ENCODE peak calls at places on chromosomes 11 and 22, in five cellular contexts. One of them, this sample, is unnamed.

GRCh38 chr11:77054018-77054417 is 12.8 kb upstream of the CAPN5 start:
- DNase-seq in NK-92 treated with Interleukin-12 subunit alpha and Interleukin-12 subunit beta, amount 100 ng/mL, for 24 hours: no peak
- DNase-seq in activated CD8-positive, alpha-beta memory T cell treated with anti-CD3 and anti-CD28 coated beads, Interleukin-2, amount 10 ng/mL, durations not matched to agents 7 days and 5 days: no peak
- DNase-seq in nephron progenitor cell: no peak
- DNase-seq in body of pancreas: no peak
- DNase-seq in this sample: no peak

GRCh38 chr11:63574856-63575602 is 11.8 kb upstream of the PLAAT2 start:
- DNase-seq in NK-92 treated with Interleukin-12 subunit alpha and Interleukin-12 subunit beta, amount 100 ng/mL, for 24 hours: no peak
- DNase-seq in activated CD8-positive, alpha-beta memory T cell treated with anti-CD3 and anti-CD28 coated beads, Interleukin-2, amount 10 ng/mL, durations not matched to agents 7 days and 5 days: no peak
- DNase-seq in body of pancreas: no peak
- DNase-seq in nephron progenitor cell: no peak
- DNase-seq in this sample: peak

GRCh38 chr22:37425369-37425768 is 1.9 kb downstream of the ELFN2 start:
- DNase-seq in nephron progenitor cell: no peak
- DNase-seq in activated CD8-positive, alpha-beta memory T cell treated with anti-CD3 and anti-CD28 coated beads, Interleukin-2, amount 10 ng/mL, durations not matched to agents 7 days and 5 days: no peak
- DNase-seq in body of pancreas: no peak
- DNase-seq in NK-92 treated with Interleukin-12 subunit alpha and Interleukin-12 subunit beta, amount 100 ng/mL, for 24 hours: no peak
- DNase-seq in this sample: no peak

GRCh38 chr11:18521123-18521522 is 5.6 kb downstream of the TSG101 start:
- DNase-seq in body of pancreas: no peak
- DNase-seq in activated CD8-positive, alpha-beta memory T cell treated with anti-CD3 and anti-CD28 coated beads, Interleukin-2, amount 10 ng/mL, durations not matched to agents 7 days and 5 days: no peak
- DNase-seq in nephron progenitor cell: no peak
- DNase-seq in NK-92 treated with Interleukin-12 subunit alpha and Interleukin-12 subunit beta, amount 100 ng/mL, for 24 hours: no peak
- DNase-seq in this sample: no peak

GRCh38 chr11:61163714-61164609 is 2.7 kb upstream of the VPS37C start:
- DNase-seq in body of pancreas: peak
- DNase-seq in nephron progenitor cell: no peak
- DNase-seq in NK-92 treated with Interleukin-12 subunit alpha and Interleukin-12 subunit beta, amount 100 ng/mL, for 24 hours: no peak
- DNase-seq in activated CD8-positive, alpha-beta memory T cell treated with anti-CD3 and anti-CD28 coated beads, Interleukin-2, amount 10 ng/mL, durations not matched to agents 7 days and 5 days: no peak
- DNase-seq in this sample: peak

GRCh38 chr11:72240461-72241289 is 3.3 kb downstream of the PHOX2A start:
- DNase-seq in body of pancreas: no peak
- DNase-seq in nephron progenitor cell: peak
- DNase-seq in NK-92 treated with Interleukin-12 subunit alpha and Interleukin-12 subunit beta, amount 100 ng/mL, for 24 hours: no peak
- DNase-seq in activated CD8-positive, alpha-beta memory T cell treated with anti-CD3 and anti-CD28 coated beads, Interleukin-2, amount 10 ng/mL, durations not matched to agents 7 days and 5 days: no peak
- DNase-seq in this sample: no peak

GRCh38 chr11:86678296-86678695 is 5.9 kb upstream of the ME3 start:
- DNase-seq in body of pancreas: no peak
- DNase-seq in nephron progenitor cell: no peak
- DNase-seq in NK-92 treated with Interleukin-12 subunit alpha and Interleukin-12 subunit beta, amount 100 ng/mL, for 24 hours: no peak
- DNase-seq in activated CD8-positive, alpha-beta memory T cell treated with anti-CD3 and anti-CD28 coated beads, Interleukin-2, amount 10 ng/mL, durations not matched to agents 7 days and 5 days: no peak
- DNase-seq in this sample: no peak

GRCh38 chr11:55969845-55970244 is at the start of gene OR10AG1:
- DNase-seq in NK-92 treated with Interleukin-12 subunit alpha and Interleukin-12 subunit beta, amount 100 ng/mL, for 24 hours: no peak
- DNase-seq in body of pancreas: no peak
- DNase-seq in nephron progenitor cell: no peak
- DNase-seq in activated CD8-positive, alpha-beta memory T cell treated with anti-CD3 and anti-CD28 coated beads, Interleukin-2, amount 10 ng/mL, durations not matched to agents 7 days and 5 days: no peak
- DNase-seq in this sample: no peak

GRCh38 chr22:50530280-50530856 is 556 bp upstream of the TYMP start:
- DNase-seq in nephron progenitor cell: peak
- DNase-seq in body of pancreas: peak
- DNase-seq in activated CD8-positive, alpha-beta memory T cell treated with anti-CD3 and anti-CD28 coated beads, Interleukin-2, amount 10 ng/mL, durations not matched to agents 7 days and 5 days: peak
- DNase-seq in NK-92 treated with Interleukin-12 subunit alpha and Interleukin-12 subunit beta, amount 100 ng/mL, for 24 hours: peak
- DNase-seq in this sample: peak

GRCh38 chr11:19284881-19285280 is 44.1 kb upstream of the E2F8 start:
- DNase-seq in nephron progenitor cell: no peak
- DNase-seq in NK-92 treated with Interleukin-12 subunit alpha and Interleukin-12 subunit beta, amount 100 ng/mL, for 24 hours: no peak
- DNase-seq in activated CD8-positive, alpha-beta memory T cell treated with anti-CD3 and anti-CD28 coated beads, Interleukin-2, amount 10 ng/mL, durations not matched to agents 7 days and 5 days: no peak
- DNase-seq in body of pancreas: no peak
- DNase-seq in this sample: no peak

GRCh38 chr11:26858098-26858497 is 135.8 kb upstream of the FIBIN start:
- DNase-seq in activated CD8-positive, alpha-beta memory T cell treated with anti-CD3 and anti-CD28 coated beads, Interleukin-2, amount 10 ng/mL, durations not matched to agents 7 days and 5 days: no peak
- DNase-seq in NK-92 treated with Interleukin-12 subunit alpha and Interleukin-12 subunit beta, amount 100 ng/mL, for 24 hours: no peak
- DNase-seq in body of pancreas: no peak
- DNase-seq in nephron progenitor cell: no peak
- DNase-seq in this sample: no peak

GRCh38 chr22:18000441-18001039 is 23.8 kb downstream of the MICAL3 start:
- DNase-seq in body of pancreas: peak
- DNase-seq in nephron progenitor cell: peak
- DNase-seq in activated CD8-positive, alpha-beta memory T cell treated with anti-CD3 and anti-CD28 coated beads, Interleukin-2, amount 10 ng/mL, durations not matched to agents 7 days and 5 days: no peak
- DNase-seq in NK-92 treated with Interleukin-12 subunit alpha and Interleukin-12 subunit beta, amount 100 ng/mL, for 24 hours: no peak
- DNase-seq in this sample: peak

GRCh38 chr22:48090332-48090672 is 1327.9 kb downstream of the TBC1D22A start:
- DNase-seq in activated CD8-positive, alpha-beta memory T cell treated with anti-CD3 and anti-CD28 coated beads, Interleukin-2, amount 10 ng/mL, durations not matched to agents 7 days and 5 days: no peak
- DNase-seq in NK-92 treated with Interleukin-12 subunit alpha and Interleukin-12 subunit beta, amount 100 ng/mL, for 24 hours: no peak
- DNase-seq in nephron progenitor cell: no peak
- DNase-seq in body of pancreas: no peak
- DNase-seq in this sample: no peak

GRCh38 chr22:27752771-27753170 is 48.8 kb downstream of the MN1 start:
- DNase-seq in NK-92 treated with Interleukin-12 subunit alpha and Interleukin-12 subunit beta, amount 100 ng/mL, for 24 hours: no peak
- DNase-seq in body of pancreas: no peak
- DNase-seq in nephron progenitor cell: no peak
- DNase-seq in activated CD8-positive, alpha-beta memory T cell treated with anti-CD3 and anti-CD28 coated beads, Interleukin-2, amount 10 ng/mL, durations not matched to agents 7 days and 5 days: no peak
- DNase-seq in this sample: no peak

GRCh38 chr11:64874308-64874707 is 4.1 kb downstream of the EHD1 start:
- DNase-seq in body of pancreas: no peak
- DNase-seq in NK-92 treated with Interleukin-12 subunit alpha and Interleukin-12 subunit beta, amount 100 ng/mL, for 24 hours: no peak
- DNase-seq in activated CD8-positive, alpha-beta memory T cell treated with anti-CD3 and anti-CD28 coated beads, Interleukin-2, amount 10 ng/mL, durations not matched to agents 7 days and 5 days: peak
- DNase-seq in nephron progenitor cell: no peak
- DNase-seq in this sample: no peak

GRCh38 chr11:78379039-78379670 is 38.5 kb downstream of the GAB2 start:
- DNase-seq in activated CD8-positive, alpha-beta memory T cell treated with anti-CD3 and anti-CD28 coated beads, Interleukin-2, amount 10 ng/mL, durations not matched to agents 7 days and 5 days: no peak
- DNase-seq in body of pancreas: no peak
- DNase-seq in NK-92 treated with Interleukin-12 subunit alpha and Interleukin-12 subunit beta, amount 100 ng/mL, for 24 hours: no peak
- DNase-seq in nephron progenitor cell: no peak
- DNase-seq in this sample: no peak

GRCh38 chr22:21866821-21867527 is 471 bp downstream of the MAPK1 start:
- DNase-seq in NK-92 treated with Interleukin-12 subunit alpha and Interleukin-12 subunit beta, amount 100 ng/mL, for 24 hours: no peak
- DNase-seq in activated CD8-positive, alpha-beta memory T cell treated with anti-CD3 and anti-CD28 coated beads, Interleukin-2, amount 10 ng/mL, durations not matched to agents 7 days and 5 days: peak
- DNase-seq in nephron progenitor cell: no peak
- DNase-seq in body of pancreas: peak
- DNase-seq in this sample: peak

GRCh38 chr11:22193348-22194051 is 615 bp downstream of the ANO5 start:
- DNase-seq in nephron progenitor cell: peak
- DNase-seq in NK-92 treated with Interleukin-12 subunit alpha and Interleukin-12 subunit beta, amount 100 ng/mL, for 24 hours: no peak
- DNase-seq in activated CD8-positive, alpha-beta memory T cell treated with anti-CD3 and anti-CD28 coated beads, Interleukin-2, amount 10 ng/mL, durations not matched to agents 7 days and 5 days: no peak
- DNase-seq in body of pancreas: peak
- DNase-seq in this sample: no peak

GRCh38 chr22:31160328-31160978 is 471 bp downstream of the RNF185 start:
- DNase-seq in nephron progenitor cell: peak
- DNase-seq in NK-92 treated with Interleukin-12 subunit alpha and Interleukin-12 subunit beta, amount 100 ng/mL, for 24 hours: no peak
- DNase-seq in body of pancreas: peak
- DNase-seq in activated CD8-positive, alpha-beta memory T cell treated with anti-CD3 and anti-CD28 coated beads, Interleukin-2, amount 10 ng/mL, durations not matched to agents 7 days and 5 days: peak
- DNase-seq in this sample: peak

GRCh38 chr11:42066113-42066512 is 606.7 kb upstream of the LRRC4C start:
- DNase-seq in NK-92 treated with Interleukin-12 subunit alpha and Interleukin-12 subunit beta, amount 100 ng/mL, for 24 hours: no peak
- DNase-seq in nephron progenitor cell: no peak
- DNase-seq in activated CD8-positive, alpha-beta memory T cell treated with anti-CD3 and anti-CD28 coated beads, Interleukin-2, amount 10 ng/mL, durations not matched to agents 7 days and 5 days: no peak
- DNase-seq in body of pancreas: peak
- DNase-seq in this sample: no peak

GRCh38 chr11:112967082-112967481 is 5.9 kb downstream of the NCAM1 start:
- DNase-seq in body of pancreas: no peak
- DNase-seq in NK-92 treated with Interleukin-12 subunit alpha and Interleukin-12 subunit beta, amount 100 ng/mL, for 24 hours: no peak
- DNase-seq in activated CD8-positive, alpha-beta memory T cell treated with anti-CD3 and anti-CD28 coated beads, Interleukin-2, amount 10 ng/mL, durations not matched to agents 7 days and 5 days: no peak
- DNase-seq in nephron progenitor cell: no peak
- DNase-seq in this sample: no peak

GRCh38 chr22:27801616-27802388 is at the start of gene MN1:
- DNase-seq in NK-92 treated with Interleukin-12 subunit alpha and Interleukin-12 subunit beta, amount 100 ng/mL, for 24 hours: no peak
- DNase-seq in nephron progenitor cell: peak
- DNase-seq in body of pancreas: peak
- DNase-seq in activated CD8-positive, alpha-beta memory T cell treated with anti-CD3 and anti-CD28 coated beads, Interleukin-2, amount 10 ng/mL, durations not matched to agents 7 days and 5 days: no peak
- DNase-seq in this sample: peak

GRCh38 chr22:24996420-24996952 is 44.0 kb downstream of the KIAA1671 start:
- DNase-seq in body of pancreas: no peak
- DNase-seq in activated CD8-positive, alpha-beta memory T cell treated with anti-CD3 and anti-CD28 coated beads, Interleukin-2, amount 10 ng/mL, durations not matched to agents 7 days and 5 days: no peak
- DNase-seq in nephron progenitor cell: peak
- DNase-seq in NK-92 treated with Interleukin-12 subunit alpha and Interleukin-12 subunit beta, amount 100 ng/mL, for 24 hours: no peak
- DNase-seq in this sample: no peak

GRCh38 chr22:29838599-29838956 is 504 bp upstream of the ASCC2 start:
- DNase-seq in body of pancreas: no peak
- DNase-seq in nephron progenitor cell: no peak
- DNase-seq in NK-92 treated with Interleukin-12 subunit alpha and Interleukin-12 subunit beta, amount 100 ng/mL, for 24 hours: no peak
- DNase-seq in activated CD8-positive, alpha-beta memory T cell treated with anti-CD3 and anti-CD28 coated beads, Interleukin-2, amount 10 ng/mL, durations not matched to agents 7 days and 5 days: no peak
- DNase-seq in this sample: no peak

GRCh38 chr11:78651923-78652602 is 77.4 kb upstream of the NARS2 start:
- DNase-seq in nephron progenitor cell: no peak
- DNase-seq in body of pancreas: no peak
- DNase-seq in activated CD8-positive, alpha-beta memory T cell treated with anti-CD3 and anti-CD28 coated beads, Interleukin-2, amount 10 ng/mL, durations not matched to agents 7 days and 5 days: peak
- DNase-seq in NK-92 treated with Interleukin-12 subunit alpha and Interleukin-12 subunit beta, amount 100 ng/mL, for 24 hours: no peak
- DNase-seq in this sample: peak

GRCh38 chr11:25737071-25737675 is 594.8 kb upstream of the ANO3 start:
- DNase-seq in NK-92 treated with Interleukin-12 subunit alpha and Interleukin-12 subunit beta, amount 100 ng/mL, for 24 hours: no peak
- DNase-seq in activated CD8-positive, alpha-beta memory T cell treated with anti-CD3 and anti-CD28 coated beads, Interleukin-2, amount 10 ng/mL, durations not matched to agents 7 days and 5 days: no peak
- DNase-seq in body of pancreas: no peak
- DNase-seq in nephron progenitor cell: no peak
- DNase-seq in this sample: no peak

GRCh38 chr11:6251120-6251733 is 8.4 kb upstream of the CCKBR start:
- DNase-seq in NK-92 treated with Interleukin-12 subunit alpha and Interleukin-12 subunit beta, amount 100 ng/mL, for 24 hours: peak
- DNase-seq in nephron progenitor cell: peak
- DNase-seq in activated CD8-positive, alpha-beta memory T cell treated with anti-CD3 and anti-CD28 coated beads, Interleukin-2, amount 10 ng/mL, durations not matched to agents 7 days and 5 days: peak
- DNase-seq in body of pancreas: peak
- DNase-seq in this sample: peak

GRCh38 chr11:9748361-9748970 is 84.6 kb downstream of the SWAP70 start:
- DNase-seq in nephron progenitor cell: no peak
- DNase-seq in NK-92 treated with Interleukin-12 subunit alpha and Interleukin-12 subunit beta, amount 100 ng/mL, for 24 hours: peak
- DNase-seq in body of pancreas: peak
- DNase-seq in activated CD8-positive, alpha-beta memory T cell treated with anti-CD3 and anti-CD28 coated beads, Interleukin-2, amount 10 ng/mL, durations not matched to agents 7 days and 5 days: peak
- DNase-seq in this sample: peak

GRCh38 chr11:65279713-65280459 is 18.1 kb downstream of the POLA2 start:
- DNase-seq in NK-92 treated with Interleukin-12 subunit alpha and Interleukin-12 subunit beta, amount 100 ng/mL, for 24 hours: no peak
- DNase-seq in nephron progenitor cell: no peak
- DNase-seq in body of pancreas: peak
- DNase-seq in activated CD8-positive, alpha-beta memory T cell treated with anti-CD3 and anti-CD28 coated beads, Interleukin-2, amount 10 ng/mL, durations not matched to agents 7 days and 5 days: peak
- DNase-seq in this sample: peak